ENCODE peak calls at places on chromosomes 1 and 21, in four cellular contexts. L is HepG2, V is A549, Q is endothelial cell of umbilical vein. K is an unnamed sample.

GRCh38 chr1:166906647-166907046 is 30.6 kb upstream of the TADA1 start:
- DNase-seq in L (no peak), V (no peak), Q (no peak), K (no peak)

GRCh38 chr1:24742090-24742938 is 2.9 kb upstream of the CLIC4 start:
- DNase-seq in L (peak; percentile 39), V (no peak), Q (no peak), K (peak; percentile 35)

GRCh38 chr1:72178266-72178665 is 104.1 kb downstream of the NEGR1 start:
- DNase-seq in L (no peak), V (no peak), Q (no peak), K (no peak)

GRCh38 chr1:181163662-181164061 is 75.2 kb downstream of the IER5 start:
- DNase-seq in L (no peak), V (no peak), Q (no peak), K (no peak)

GRCh38 chr21:31873696-31874599 is 1.1 kb downstream of the HUNK start:
- DNase-seq in L (no peak), V (peak; percentile 32), Q (no peak), K (peak; percentile 74)

GRCh38 chr1:67371681-67372080 is 58.5 kb downstream of the SERBP1 start:
- DNase-seq in L (no peak), V (no peak), Q (no peak), K (no peak)

GRCh38 chr1:3423245-3423829 is 31.1 kb upstream of the ARHGEF16 start:
- DNase-seq in L (peak; percentile 80), V (no peak), Q (no peak), K (no peak)

GRCh38 chr1:29310616-29311180 is 74.4 kb downstream of the PTPRU start:
- DNase-seq in L (no peak), V (no peak), Q (no peak), K (no peak)

GRCh38 chr1:165078391-165078790 is 278.1 kb downstream of the LMX1A start:
- DNase-seq in L (no peak), V (no peak), Q (no peak), K (no peak)

GRCh38 chr1:151984313-151984956 is 9.2 kb downstream of the S100A10 start:
- DNase-seq in L (no peak), V (no peak), Q (no peak), K (no peak)

GRCh38 chr1:35509558-35509957 is 47.6 kb downstream of the KIAA0319L start:
- DNase-seq in L (no peak), V (no peak), Q (no peak), K (no peak)

GRCh38 chr1:3906672-3907020 is 6.6 kb upstream of the C1orf174 start:
- DNase-seq in L (no peak), V (no peak), Q (no peak), K (no peak)

GRCh38 chr1:112995890-112996289 is 39.9 kb upstream of the SLC16A1 start:
- DNase-seq in L (no peak), V (no peak), Q (peak; percentile 26), K (no peak)

GRCh38 chr1:24969616-24970398 is 39.7 kb upstream of the RUNX3 start:
- DNase-seq in L (no peak), V (no peak), Q (no peak), K (no peak)

GRCh38 chr1:32876341-32877210 is 5.9 kb upstream of the FNDC5 start:
- DNase-seq in L (peak; percentile 24), V (peak; percentile 34), Q (peak; percentile 58), K (peak; percentile 81)

GRCh38 chr1:234022302-234022701 is 117.8 kb downstream of the SLC35F3 start:
- DNase-seq in L (no peak), V (no peak), Q (no peak), K (no peak)

GRCh38 chr1:6734579-6735397 is 33.2 kb upstream of the DNAJC11 start:
- DNase-seq in L (no peak), V (no peak), Q (no peak), K (no peak)

GRCh38 chr1:209879539-209879938 is 51.8 kb downstream of the UTP25 start:
- DNase-seq in L (peak; percentile 2), V (peak; percentile 17), Q (no peak), K (no peak)

GRCh38 chr1:203349757-203350522 is 982 bp downstream of the FMOD start:
- DNase-seq in L (no peak), V (no peak), Q (no peak), K (no peak)

GRCh38 chr21:36792505-36792967 is 93.6 kb downstream of the SIM2 start:
- DNase-seq in L (no peak), V (peak; percentile 16), Q (no peak), K (no peak)

GRCh38 chr1:6352138-6352563 is 41.4 kb downstream of the ACOT7 start:
- DNase-seq in L (peak; percentile 73), V (no peak), Q (no peak), K (peak; percentile 84)

GRCh38 chr1:204384636-204385354 is 25.1 kb upstream of the PLEKHA6 start:
- DNase-seq in L (no peak), V (no peak), Q (peak; percentile 78), K (no peak)

GRCh38 chr1:109787845-109788605 is 24.3 kb upstream of the EPS8L3 start:
- DNase-seq in L (no peak), V (no peak), Q (no peak), K (no peak)

GRCh38 chr1:25642710-25643109 is 26.1 kb downstream of the MAN1C1 start:
- DNase-seq in L (no peak), V (no peak), Q (peak; percentile 69), K (no peak)

GRCh38 chr1:200231787-200232222 is 178.0 kb downstream of the ZNF281 start:
- DNase-seq in L (peak; percentile 17), V (no peak), Q (peak; percentile 58), K (no peak)

GRCh38 chr1:203049576-203050180 is 23.4 kb downstream of the PPFIA4 start:
- DNase-seq in L (no peak), V (no peak), Q (no peak), K (no peak)

GRCh38 chr1:19203440-19203839 is 6.6 kb downstream of the UBR4 start:
- DNase-seq in L (no peak), V (peak; percentile 40), Q (peak; percentile 53), K (no peak)

GRCh38 chr1:246117066-246117791 is 389.9 kb downstream of the SMYD3 start:
- DNase-seq in L (peak; percentile 8), V (peak; percentile 74), Q (peak; percentile 70), K (peak; percentile 36)

GRCh38 chr1:21594935-21595897 is 73.9 kb downstream of the RAP1GAP start:
- DNase-seq in L (peak; percentile 49), V (peak; percentile 60), Q (peak; percentile 49), K (peak; percentile 92)
- TF ChIP-seq JUN in L (no peak), V (no peak), Q (no peak), K (no peak)

GRCh38 chr1:184881941-184882648 is 92.2 kb downstream of the NIBAN1 start:
- DNase-seq in L (no peak), V (no peak), Q (no peak), K (no peak)
- TF ChIP-seq JUN in L (no peak), V (no peak), Q (no peak), K (no peak)

GRCh38 chr1:221788466-221788865 is 46.6 kb upstream of the DUSP10 start:
- DNase-seq in L (no peak), V (no peak), Q (no peak), K (no peak)

GRCh38 chr1:221793439-221794078 is 51.7 kb upstream of the DUSP10 start:
- DNase-seq in L (no peak), V (no peak), Q (no peak), K (no peak)

GRCh38 chr1:221794079-221794670 is 52.3 kb upstream of the DUSP10 start:
- DNase-seq in L (no peak), V (no peak), Q (no peak), K (no peak)

GRCh38 chr1:221794925-221795324 is 53.0 kb upstream of the DUSP10 start:
- DNase-seq in L (no peak), V (no peak), Q (no peak), K (no peak)

DNA sequence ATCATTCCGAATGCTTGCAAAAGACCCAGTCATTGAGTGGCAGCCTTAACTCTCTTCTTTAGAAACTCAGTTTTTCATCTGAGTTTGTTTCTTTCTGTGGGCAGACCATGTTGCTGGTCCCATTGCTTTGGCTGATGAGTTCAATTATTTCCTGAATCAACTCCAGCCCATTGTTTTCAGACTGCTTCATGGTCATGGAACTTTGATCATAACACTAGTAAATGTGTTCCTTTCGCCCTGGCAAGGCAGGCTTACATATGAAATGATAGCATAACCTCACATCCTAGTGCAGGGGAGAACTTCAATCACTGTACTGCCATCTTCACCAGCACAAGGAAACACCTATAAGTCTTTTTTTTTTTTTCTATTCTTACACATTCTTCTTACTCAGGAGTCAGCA is 50.0 kb upstream of the DUSP10 start:
- DNase-seq in L (no peak), V (no peak), Q (no peak), K (no peak)
- TF ChIP-seq JUN in L (no peak), V (no peak), Q (no peak), K (no peak)

DNA sequence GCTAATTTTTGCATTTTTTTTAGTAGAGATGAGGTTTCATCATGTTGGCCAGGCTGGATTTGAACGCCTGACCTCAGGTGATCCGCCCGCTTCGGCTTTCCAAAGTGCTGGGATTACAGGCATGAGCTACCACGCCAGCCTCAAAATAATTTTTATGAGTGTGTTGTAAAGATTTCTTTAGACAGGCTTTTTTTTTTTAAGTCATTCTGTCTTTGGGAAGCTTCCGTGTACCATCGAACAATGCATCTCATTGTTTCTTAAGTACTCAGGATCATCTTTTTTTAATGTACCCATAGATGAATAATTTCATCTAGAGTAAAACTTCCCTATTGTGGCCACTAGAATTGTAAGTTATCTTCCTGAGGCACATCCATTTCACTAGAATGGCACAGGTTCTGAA is 19.6 kb upstream of the SDC3 start:
- DNase-seq in L (no peak), V (no peak), Q (no peak), K (no peak)
- TF ChIP-seq JUN in L (no peak), V (no peak), Q (no peak), K (no peak)